ENCODE peak calls at places on chromosomes 4 and X, in six cellular contexts. One of them, this sample, is unnamed.

GRCh38 chrX:28391528-28391927 is 195.7 kb upstream of the IL1RAPL1 start:
- DNase-seq in nephron progenitor cell: no peak
- DNase-seq in ureter: no peak
- DNase-seq in C1 segment of cervical spinal cord: no peak
- DNase-seq in pancreas: no peak
- DNase-seq in hepatocyte: no peak
- DNase-seq in this sample: no peak

GRCh38 chrX:112654871-112655270 is 24.9 kb downstream of the LHFPL1 start:
- DNase-seq in hepatocyte: no peak
- DNase-seq in ureter: no peak
- DNase-seq in C1 segment of cervical spinal cord: no peak
- DNase-seq in pancreas: no peak
- DNase-seq in nephron progenitor cell: no peak
- DNase-seq in this sample: no peak

GRCh38 chr4:56158483-56158882 is 209.7 kb downstream of the CEP135 start:
- DNase-seq in C1 segment of cervical spinal cord: no peak
- DNase-seq in hepatocyte: peak; percentile 58
- DNase-seq in nephron progenitor cell: no peak
- DNase-seq in ureter: no peak
- DNase-seq in pancreas: no peak
- DNase-seq in this sample: no peak

GRCh38 chr4:150327262-150327780 is 249.1 kb downstream of the DCLK2 start:
- DNase-seq in nephron progenitor cell: no peak
- DNase-seq in hepatocyte: no peak
- DNase-seq in C1 segment of cervical spinal cord: no peak
- DNase-seq in ureter: no peak
- DNase-seq in pancreas: no peak
- DNase-seq in this sample: no peak

GRCh38 chr4:14022428-14022827 is 394.9 kb upstream of the BOD1L1 start:
- DNase-seq in nephron progenitor cell: no peak
- DNase-seq in pancreas: no peak
- DNase-seq in ureter: no peak
- DNase-seq in hepatocyte: no peak
- DNase-seq in C1 segment of cervical spinal cord: no peak
- DNase-seq in this sample: no peak

GRCh38 chrX:134692990-134693389 is 34.7 kb upstream of the PLAC1 start:
- DNase-seq in C1 segment of cervical spinal cord: no peak
- DNase-seq in nephron progenitor cell: no peak
- DNase-seq in hepatocyte: no peak
- DNase-seq in ureter: no peak
- DNase-seq in pancreas: no peak
- DNase-seq in this sample: no peak

GRCh38 chr4:150078041-150078995 is at the start of gene DCLK2:
- DNase-seq in hepatocyte: peak; percentile 79
- DNase-seq in nephron progenitor cell: peak; percentile 82
- DNase-seq in ureter: peak; percentile 71
- DNase-seq in C1 segment of cervical spinal cord: peak; percentile 73
- DNase-seq in pancreas: peak; percentile 68
- DNase-seq in this sample: peak; percentile 83

GRCh38 chr4:69717778-69718177 is 42.6 kb downstream of the SULT1B1 start:
- DNase-seq in ureter: no peak
- DNase-seq in pancreas: no peak
- DNase-seq in hepatocyte: no peak
- DNase-seq in C1 segment of cervical spinal cord: no peak
- DNase-seq in nephron progenitor cell: no peak
- DNase-seq in this sample: no peak

GRCh38 chr4:173257732-173258717 is 76.1 kb downstream of the HMGB2 start:
- DNase-seq in hepatocyte: peak; percentile 75
- DNase-seq in C1 segment of cervical spinal cord: no peak
- DNase-seq in nephron progenitor cell: peak; percentile 61
- DNase-seq in ureter: no peak
- DNase-seq in pancreas: peak; percentile 58
- DNase-seq in this sample: peak; percentile 67

GRCh38 chr4:14254252-14254651 is 626.7 kb upstream of the BOD1L1 start:
- DNase-seq in ureter: peak; percentile 43
- DNase-seq in pancreas: peak; percentile 60
- DNase-seq in hepatocyte: peak; percentile 39
- DNase-seq in C1 segment of cervical spinal cord: no peak
- DNase-seq in nephron progenitor cell: peak; percentile 34
- DNase-seq in this sample: peak; percentile 3

GRCh38 chrX:661154-661553 is 30.6 kb downstream of the SHOX start:
- DNase-seq in nephron progenitor cell: no peak
- DNase-seq in pancreas: no peak
- DNase-seq in hepatocyte: no peak
- DNase-seq in C1 segment of cervical spinal cord: no peak
- DNase-seq in ureter: no peak
- DNase-seq in this sample: no peak

GRCh38 chr4:98570160-98570797 is 88.1 kb downstream of the TSPAN5 start:
- DNase-seq in ureter: no peak
- DNase-seq in pancreas: no peak
- DNase-seq in hepatocyte: no peak
- DNase-seq in C1 segment of cervical spinal cord: no peak
- DNase-seq in nephron progenitor cell: no peak
- DNase-seq in this sample: no peak

GRCh38 chr4:22458112-22458511 is 57.8 kb downstream of the ADGRA3 start:
- DNase-seq in hepatocyte: peak; percentile 25
- DNase-seq in nephron progenitor cell: peak; percentile 20
- DNase-seq in C1 segment of cervical spinal cord: no peak
- DNase-seq in pancreas: no peak
- DNase-seq in ureter: no peak
- DNase-seq in this sample: peak; percentile 69

GRCh38 chrX:49656554-49656953 is 39.2 kb downstream of the PAGE1 start:
- DNase-seq in ureter: no peak
- DNase-seq in C1 segment of cervical spinal cord: no peak
- DNase-seq in nephron progenitor cell: no peak
- DNase-seq in pancreas: no peak
- DNase-seq in hepatocyte: no peak
- DNase-seq in this sample: no peak

GRCh38 chr4:148834804-148835598 is 392.8 kb upstream of the NR3C2 start:
- DNase-seq in nephron progenitor cell: no peak
- DNase-seq in C1 segment of cervical spinal cord: no peak
- DNase-seq in hepatocyte: peak; percentile 36
- DNase-seq in ureter: no peak
- DNase-seq in pancreas: no peak
- DNase-seq in this sample: no peak

GRCh38 chr4:34181891-34182290 is 2062.4 kb downstream of the ARAP2 start:
- DNase-seq in nephron progenitor cell: no peak
- DNase-seq in ureter: no peak
- DNase-seq in pancreas: no peak
- DNase-seq in hepatocyte: no peak
- DNase-seq in C1 segment of cervical spinal cord: no peak
- DNase-seq in this sample: no peak

GRCh38 chrX:68832516-68833447 is 4.0 kb downstream of the EFNB1 start:
- DNase-seq in ureter: peak; percentile 39
- DNase-seq in C1 segment of cervical spinal cord: no peak
- DNase-seq in hepatocyte: no peak
- DNase-seq in nephron progenitor cell: no peak
- DNase-seq in pancreas: no peak
- DNase-seq in this sample: no peak

GRCh38 chr4:7804759-7805385 is 134.8 kb downstream of the AFAP1 start:
- DNase-seq in pancreas: no peak
- DNase-seq in C1 segment of cervical spinal cord: no peak
- DNase-seq in ureter: no peak
- DNase-seq in nephron progenitor cell: no peak
- DNase-seq in hepatocyte: no peak
- DNase-seq in this sample: no peak

GRCh38 chr4:22906046-22906445 is 213.3 kb downstream of the GBA3 start:
- DNase-seq in hepatocyte: peak; percentile 13
- DNase-seq in ureter: no peak
- DNase-seq in pancreas: no peak
- DNase-seq in C1 segment of cervical spinal cord: no peak
- DNase-seq in nephron progenitor cell: no peak
- DNase-seq in this sample: no peak

GRCh38 chr4:128525387-128525786 is 237.8 kb upstream of the PGRMC2 start:
- DNase-seq in hepatocyte: no peak
- DNase-seq in pancreas: no peak
- DNase-seq in nephron progenitor cell: no peak
- DNase-seq in ureter: no peak
- DNase-seq in C1 segment of cervical spinal cord: no peak
- DNase-seq in this sample: no peak

GRCh38 chr4:106898621-106899230 is 137.4 kb downstream of the DKK2 start:
- DNase-seq in ureter: no peak
- DNase-seq in hepatocyte: peak; percentile 84
- DNase-seq in C1 segment of cervical spinal cord: no peak
- DNase-seq in pancreas: no peak
- DNase-seq in nephron progenitor cell: peak; percentile 48
- DNase-seq in this sample: peak; percentile 3

GRCh38 chrX:118824173-118824782 is 654 bp downstream of the ZCCHC12 start:
- DNase-seq in nephron progenitor cell: peak; percentile 48
- DNase-seq in C1 segment of cervical spinal cord: no peak
- DNase-seq in pancreas: no peak
- DNase-seq in ureter: no peak
- DNase-seq in hepatocyte: no peak
- DNase-seq in this sample: no peak

GRCh38 chr4:42654606-42655005 is 2.3 kb downstream of the ATP8A1 start:
- DNase-seq in pancreas: peak; percentile 55
- DNase-seq in C1 segment of cervical spinal cord: no peak
- DNase-seq in hepatocyte: no peak
- DNase-seq in ureter: no peak
- DNase-seq in nephron progenitor cell: no peak
- DNase-seq in this sample: peak; percentile 40

GRCh38 chr4:110270492-110271197 is 72.2 kb upstream of the ELOVL6 start:
- DNase-seq in pancreas: no peak
- DNase-seq in ureter: no peak
- DNase-seq in hepatocyte: no peak
- DNase-seq in nephron progenitor cell: no peak
- DNase-seq in C1 segment of cervical spinal cord: no peak
- DNase-seq in this sample: no peak

GRCh38 chr4:47085661-47086060 is 54.3 kb downstream of the GABRB1 start:
- DNase-seq in ureter: no peak
- DNase-seq in C1 segment of cervical spinal cord: no peak
- DNase-seq in hepatocyte: no peak
- DNase-seq in nephron progenitor cell: no peak
- DNase-seq in pancreas: no peak
- DNase-seq in this sample: no peak

GRCh38 chr4:4980818-4981217 is 38.4 kb downstream of the CYTL1 start:
- DNase-seq in hepatocyte: peak; percentile 22
- DNase-seq in C1 segment of cervical spinal cord: no peak
- DNase-seq in nephron progenitor cell: no peak
- DNase-seq in ureter: no peak
- DNase-seq in pancreas: no peak
- DNase-seq in this sample: no peak

GRCh38 chr4:146243141-146243882 is 29.0 kb downstream of the REELD1 start:
- DNase-seq in ureter: no peak
- DNase-seq in nephron progenitor cell: peak; percentile 42
- DNase-seq in hepatocyte: no peak
- DNase-seq in C1 segment of cervical spinal cord: no peak
- DNase-seq in pancreas: no peak
- DNase-seq in this sample: no peak

This sample was measured in thyroid gland.